ENCODE peak calls at places on chromosomes 1 and 21, in nine cellular contexts. U is left ventricle myocardium inferior; R is BE2C; M is fibroblast of lung; S is fibroblast of pulmonary artery; Q is stimulated activated CD4-positive, alpha-beta T cell treated with anti-CD3 and anti-CD28 coated beads, Interleukin-1b, Interleukin-23, amount 100 ng/mL, for 4 hours; D is CD8-positive, alpha-beta memory T cell; B is NCI-H69; F is left lung. G is an unnamed sample.

GRCh38 chr1:57474097-57474750 is 50.4 kb upstream of the DAB1 start:
- DNase-seq in B (no peak), F (no peak), S (peak), M (peak), R (no peak), D (no peak), U (no peak), Q (no peak), G (no peak)

GRCh38 chr21:33938381-33938780 is 22.8 kb upstream of the ATP5PO start:
- DNase-seq in R (no peak), S (no peak), B (no peak), D (no peak), M (no peak), U (no peak), F (no peak), Q (no peak), G (no peak)

GRCh38 chr1:222600274-222600673 is 10.5 kb upstream of the TAF1A start:
- DNase-seq in R (no peak), D (no peak), Q (no peak), F (no peak), B (peak), S (no peak), U (no peak), M (no peak), G (no peak)

GRCh38 chr21:29145837-29146453 is 15.5 kb downstream of the MAP3K7CL start:
- DNase-seq in U (no peak), M (peak), S (no peak), Q (no peak), R (no peak), B (peak), F (no peak), D (no peak), G (no peak)

GRCh38 chr1:86762336-86762735 is 58.0 kb downstream of the SH3GLB1 start:
- DNase-seq in S (no peak), B (no peak), M (no peak), U (no peak), F (no peak), R (no peak), D (no peak), Q (no peak), G (no peak)

GRCh38 chr21:16912075-16912474 is 600.8 kb upstream of the CXADR start:
- DNase-seq in B (no peak), F (no peak), Q (no peak), D (no peak), U (no peak), R (no peak), M (peak), S (peak), G (no peak)

GRCh38 chr1:198909973-198910372 is 271.1 kb downstream of the PTPRC start:
- DNase-seq in S (peak), M (peak), B (no peak), Q (no peak), D (no peak), F (no peak), R (no peak), U (no peak), G (no peak)

GRCh38 chr1:166383137-166383536 is 216.3 kb upstream of the FAM78B start:
- DNase-seq in S (no peak), B (no peak), Q (no peak), M (no peak), D (no peak), R (no peak), U (no peak), F (no peak), G (no peak)

GRCh38 chr1:46248122-46248920 is 758 bp downstream of the RAD54L start:
- DNase-seq in U (no peak), M (peak), R (peak), Q (no peak), D (no peak), F (peak), B (peak), S (no peak), G (peak)

GRCh38 chr1:34165422-34165921 is 442 bp upstream of the CSMD2 start:
- DNase-seq in D (no peak), U (no peak), S (no peak), B (no peak), Q (no peak), M (peak), F (no peak), R (no peak), G (peak)

GRCh38 chr21:38136201-38136600 is 120.6 kb upstream of the KCNJ15 start:
- DNase-seq in B (peak), M (peak), F (peak), Q (no peak), U (no peak), D (no peak), S (peak), R (no peak), G (no peak)

GRCh38 chr1:40036574-40036973 is 4.0 kb upstream of the CAP1 start:
- DNase-seq in B (no peak), F (peak), U (peak), R (peak), M (peak), D (no peak), S (peak), Q (no peak), G (no peak)

GRCh38 chr1:210440081-210440480 is 111.4 kb downstream of the HHAT start:
- DNase-seq in S (no peak), U (no peak), R (no peak), D (no peak), M (peak), B (no peak), Q (no peak), F (no peak), G (no peak)

GRCh38 chr1:111754964-111755320 is 759 bp upstream of the DDX20 start:
- DNase-seq in R (peak), B (peak), U (no peak), Q (peak), M (peak), D (no peak), F (peak), S (peak), G (no peak)

GRCh38 chr1:7573481-7573880 is 197.6 kb upstream of the VAMP3 start:
- DNase-seq in D (no peak), F (no peak), Q (no peak), B (no peak), M (no peak), R (no peak), U (no peak), S (no peak), G (no peak)

GRCh38 chr1:186155594-186155993 is 219.5 kb downstream of the TPR start:
- DNase-seq in U (no peak), M (peak), F (no peak), B (peak), R (no peak), S (peak), D (no peak), Q (no peak), G (no peak)

GRCh38 chr1:36352910-36353878 is 29.7 kb upstream of the EVA1B start:
- DNase-seq in R (no peak), M (peak), D (no peak), F (no peak), S (peak), B (no peak), Q (no peak), U (no peak), G (no peak)

GRCh38 chr1:182111496-182111895 is 50.0 kb upstream of the ZNF648 start:
- DNase-seq in B (peak), M (no peak), F (no peak), R (no peak), Q (no peak), U (no peak), D (no peak), S (no peak), G (no peak)

GRCh38 chr1:228337711-228338520 is 68.7 kb downstream of the TRIM11 start:
- DNase-seq in F (peak), D (no peak), S (no peak), Q (no peak), R (no peak), B (no peak), U (peak), M (no peak), G (no peak)

GRCh38 chr1:59079434-59080135 is 217.3 kb upstream of the FGGY start:
- DNase-seq in M (peak), D (no peak), B (no peak), F (no peak), R (no peak), S (no peak), U (no peak), Q (no peak), G (no peak)

GRCh38 chr1:160163612-160164011 is 12.2 kb downstream of the ATP1A4 start:
- DNase-seq in S (no peak), D (no peak), B (no peak), U (no peak), F (no peak), Q (no peak), M (no peak), R (no peak), G (no peak)

GRCh38 chr1:10978719-10979118 is 33.7 kb upstream of the TARDBP start:
- DNase-seq in B (no peak), R (no peak), F (no peak), D (no peak), M (no peak), Q (no peak), S (no peak), U (no peak), G (no peak)

GRCh38 chr1:101253976-101254660 is 17.3 kb downstream of the S1PR1 start:
- DNase-seq in S (peak), M (peak), R (no peak), B (peak), D (no peak), F (no peak), Q (no peak), U (no peak), G (no peak)

GRCh38 chr1:172154571-172154970 is 265.9 kb upstream of the C1orf105 start:
- DNase-seq in S (peak), R (no peak), M (peak), D (no peak), F (no peak), U (no peak), B (no peak), Q (no peak), G (no peak)

GRCh38 chr21:41612674-41613250 is 104.8 kb upstream of the TMPRSS2 start:
- DNase-seq in M (peak), R (peak), D (no peak), S (peak), F (peak), U (peak), Q (no peak), B (peak), G (peak)

GRCh38 chr21:34204481-34205439 is 131.4 kb downstream of the MRPS6 start:
- DNase-seq in F (no peak), R (peak), B (peak), U (no peak), S (no peak), Q (no peak), M (no peak), D (no peak), G (peak)

GRCh38 chr1:207407655-207408256 is 46.4 kb upstream of the CR2 start:
- DNase-seq in U (no peak), M (no peak), F (no peak), D (no peak), S (peak), B (no peak), R (no peak), Q (no peak), G (no peak)

GRCh38 chr21:33286600-33287456 is 20.7 kb downstream of the IL10RB start:
- DNase-seq in B (peak), F (no peak), D (no peak), M (peak), Q (no peak), S (peak), R (no peak), U (peak), G (no peak)

GRCh38 chr1:230705289-230706019 is 8.5 kb downstream of the AGT start:
- DNase-seq in D (no peak), B (no peak), F (no peak), U (no peak), R (no peak), M (no peak), Q (no peak), S (no peak), G (no peak)

GRCh38 chr1:168428063-168428731 is 115.6 kb downstream of the XCL2 start:
- DNase-seq in R (no peak), U (peak), M (peak), B (no peak), Q (no peak), D (no peak), F (no peak), S (peak), G (peak)

GRCh38 chr21:45869121-45870007 is 112.2 kb upstream of the COL6A1 start:
- DNase-seq in S (peak), D (no peak), R (no peak), F (no peak), U (no peak), Q (no peak), M (peak), B (no peak), G (no peak)

GRCh38 chr1:55213885-55214213 is 1.3 kb downstream of the USP24 start:
- DNase-seq in F (no peak), Q (no peak), D (no peak), U (no peak), R (peak), S (no peak), B (no peak), M (no peak), G (peak)

G was measured in ELF-1.